ENCODE peak calls at places on chromosome X, in four cellular contexts. N is HepG2, C is HCT116, Z is WTC11. H is an unnamed sample.

GRCh38 chrX:120677017-120677652 is 47.3 kb upstream of the C1GALT1C1 start:
- DNase-seq in N (no peak), C (no peak), Z (no peak), H (no peak)

GRCh38 chrX:154732421-154733071 is 18.3 kb downstream of the GAB3 start:
- DNase-seq in N (no peak), C (no peak), Z (no peak), H (no peak)

GRCh38 chrX:146602246-146602645 is 207.3 kb upstream of the CXorf51B start:
- DNase-seq in N (no peak), C (no peak), Z (no peak), H (no peak)

GRCh38 chrX:55874807-55875206 is 157.3 kb downstream of the RRAGB start:
- DNase-seq in N (no peak), C (no peak), Z (no peak), H (no peak)

GRCh38 chrX:9835585-9836210 is 49.5 kb downstream of the SHROOM2 start:
- DNase-seq in N (no peak), C (no peak), Z (no peak), H (no peak)

GRCh38 chrX:76407795-76408194 is 19.7 kb upstream of the MAGEE1 start:
- DNase-seq in N (no peak), C (no peak), Z (no peak), H (no peak)

GRCh38 chrX:19670321-19670750 is 155.0 kb upstream of the MAP3K15 start:
- DNase-seq in N (peak), C (no peak), Z (no peak), H (no peak)

GRCh38 chrX:41180194-41180902 is 95.1 kb downstream of the USP9X start:
- DNase-seq in N (peak), C (peak), Z (peak), H (peak)

GRCh38 chrX:50893466-50893865 is 17.1 kb upstream of the BMP15 start:
- DNase-seq in N (no peak), C (no peak), Z (no peak), H (no peak)

GRCh38 chrX:53723381-53723780 is 36.9 kb upstream of the HUWE1 start:
- DNase-seq in N (no peak), C (no peak), Z (no peak), H (no peak)

DNA sequence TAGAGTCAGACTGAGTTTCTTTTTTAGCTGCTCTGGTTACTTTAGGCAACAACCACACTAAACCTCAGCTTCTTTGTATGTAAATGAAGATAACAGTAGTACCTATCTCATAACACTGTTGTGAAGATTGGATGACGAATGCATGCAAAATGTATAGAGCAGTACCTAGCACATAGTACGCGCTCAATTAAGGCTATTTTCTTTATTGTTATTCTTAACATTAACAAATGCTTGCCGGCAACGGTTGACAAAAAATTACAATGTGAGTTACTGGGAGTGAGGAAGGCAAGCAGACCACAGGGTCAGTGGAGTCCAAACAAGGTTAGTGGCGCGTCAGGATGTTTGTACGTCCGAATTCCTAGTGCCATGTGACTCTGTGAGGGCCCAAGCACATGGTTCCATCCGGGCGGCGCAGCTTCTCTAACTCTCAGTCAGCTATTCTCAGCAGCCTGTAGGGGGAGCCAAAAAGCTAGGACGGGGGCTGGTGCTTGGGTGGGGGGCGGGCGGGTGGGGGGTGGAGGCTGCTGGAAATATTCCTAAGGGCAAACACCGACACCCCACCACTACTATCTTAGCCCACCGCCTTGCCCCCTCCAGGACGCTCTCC is 795 bp upstream of the NALF2 start:
- DNase-seq in N (peak), C (peak), Z (no peak), H (peak)
- TF ChIP-seq SP1 in N (no peak), C (no peak), Z (no peak), H (no peak)

DNA sequence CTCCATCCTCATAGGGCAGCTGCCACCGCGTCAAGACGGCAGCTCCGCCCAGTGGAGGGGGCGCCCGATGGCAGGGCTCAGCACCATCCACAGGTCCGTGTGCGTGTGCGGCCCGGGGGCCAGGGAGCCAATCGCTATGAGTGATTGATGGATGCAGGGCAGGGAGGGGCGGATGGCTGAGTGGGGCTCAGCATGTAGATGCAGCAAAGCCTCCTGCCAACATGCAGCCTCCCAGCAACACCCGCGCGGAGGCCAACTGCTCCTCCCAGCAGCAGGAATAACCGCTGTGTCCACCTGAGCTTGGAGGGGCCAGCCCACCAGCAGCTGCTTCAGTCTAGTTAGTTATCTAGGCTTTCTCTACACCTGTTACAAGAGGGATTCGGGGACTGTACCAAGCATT is 77.4 kb downstream of the MTMR1 start:
- DNase-seq in N (no peak), C (no peak), Z (no peak), H (no peak)
- TF ChIP-seq SP1 in N (no peak), C (no peak), Z (no peak), H (no peak)

GRCh38 chrX:7059214-7059838 is 88.2 kb upstream of the STS start:
- DNase-seq in N (no peak), C (no peak), Z (no peak), H (no peak)

GRCh38 chrX:7060444-7060843 is 87.1 kb upstream of the STS start:
- DNase-seq in N (no peak), C (no peak), Z (no peak), H (no peak)

GRCh38 chrX:7062276-7062675 is 85.2 kb upstream of the STS start:
- DNase-seq in N (no peak), C (no peak), Z (no peak), H (no peak)

GRCh38 chrX:7062912-7063311 is 84.6 kb upstream of the STS start:
- DNase-seq in N (no peak), C (no peak), Z (no peak), H (no peak)

GRCh38 chrX:7061429-7061828 is 86.1 kb upstream of the STS start:
- DNase-seq in N (no peak), C (no peak), Z (no peak), H (no peak)
- TF ChIP-seq SP1 in N (no peak), C (no peak), Z (no peak), H (no peak)

DNA sequence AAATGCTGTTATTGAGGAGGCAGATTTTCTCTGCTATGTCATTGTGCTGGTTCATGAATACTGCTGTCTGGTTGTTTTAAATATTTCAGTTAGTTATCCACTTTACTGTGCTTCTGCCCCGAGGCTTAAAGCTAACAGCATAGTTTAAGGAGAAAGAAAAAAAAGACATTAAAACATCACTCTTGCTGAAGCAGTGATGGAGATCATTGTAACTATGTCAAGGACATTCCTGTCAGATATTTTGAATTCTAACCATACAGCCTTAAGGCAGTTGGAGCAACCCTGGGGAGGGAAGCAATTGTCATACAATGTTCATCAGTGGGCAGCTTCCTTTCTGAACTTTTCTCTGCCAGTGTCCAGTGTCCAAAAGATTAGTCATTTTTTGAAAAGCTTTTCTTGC is 199.0 kb upstream of the DDX53 start:
- DNase-seq in N (no peak), C (no peak), Z (no peak), H (no peak)
- TF ChIP-seq SP1 in N (no peak), C (no peak), Z (no peak), H (no peak)

DNA sequence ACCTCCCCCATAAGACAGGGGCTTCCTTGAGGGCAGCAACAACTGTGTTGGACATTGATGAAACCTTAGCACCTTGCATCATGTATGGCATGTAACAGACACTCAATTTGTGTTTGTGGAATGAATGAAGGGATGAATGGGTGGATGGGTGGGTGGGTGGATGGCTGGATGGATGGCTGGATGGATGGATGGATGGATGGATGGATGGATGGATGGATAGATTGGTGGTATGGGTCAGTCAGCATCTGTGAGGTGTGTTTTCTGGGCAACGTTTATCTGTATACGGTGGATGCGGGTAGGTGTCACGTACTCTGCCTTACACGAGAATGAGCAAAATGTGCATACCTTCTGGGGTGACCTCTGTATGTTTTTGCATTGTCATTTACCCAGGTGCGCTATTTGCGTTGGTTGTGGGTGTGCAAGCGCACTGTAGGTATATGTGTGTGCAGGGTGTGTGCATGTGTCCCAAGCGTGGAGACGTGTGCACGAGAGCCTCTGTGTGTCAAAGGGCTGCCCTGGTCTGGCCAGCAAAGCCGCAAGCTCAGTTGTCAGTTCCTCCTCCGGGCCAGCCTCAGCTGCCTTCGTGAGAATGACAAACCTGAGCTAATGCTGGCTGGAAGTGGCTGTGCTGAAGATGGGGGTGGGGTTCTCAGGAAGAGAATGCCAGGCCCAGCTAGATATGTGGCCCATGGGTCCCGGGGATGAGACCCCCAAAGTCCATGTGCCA is 26.5 kb downstream of the ELF4 start:
- DNase-seq in N (no peak), C (no peak), Z (no peak), H (no peak)
- TF ChIP-seq SP1 in N (no peak), C (no peak), Z (no peak), H (no peak)

GRCh38 chrX:12702509-12703091 is 88.6 kb upstream of the PRPS2 start:
- DNase-seq in N (peak), C (peak), Z (peak), H (peak)

GRCh38 chrX:12700745-12701144 is 90.5 kb upstream of the PRPS2 start:
- DNase-seq in N (no peak), C (no peak), Z (no peak), H (no peak)

GRCh38 chrX:12704706-12705105 is 86.5 kb upstream of the PRPS2 start:
- DNase-seq in N (no peak), C (no peak), Z (no peak), H (no peak)

GRCh38 chrX:12701625-12702024 is 89.6 kb upstream of the PRPS2 start:
- DNase-seq in N (peak), C (peak), Z (peak), H (peak)
- TF ChIP-seq SP1 in N (no peak), C (no peak), Z (no peak), H (no peak)

GRCh38 chrX:109848451-109849050 is 115.5 kb upstream of the ACSL4 start:
- DNase-seq in N (peak), C (no peak), Z (no peak), H (no peak)
- TF ChIP-seq SP1 in N (no peak), C (no peak), Z (no peak), H (no peak)

DNA sequence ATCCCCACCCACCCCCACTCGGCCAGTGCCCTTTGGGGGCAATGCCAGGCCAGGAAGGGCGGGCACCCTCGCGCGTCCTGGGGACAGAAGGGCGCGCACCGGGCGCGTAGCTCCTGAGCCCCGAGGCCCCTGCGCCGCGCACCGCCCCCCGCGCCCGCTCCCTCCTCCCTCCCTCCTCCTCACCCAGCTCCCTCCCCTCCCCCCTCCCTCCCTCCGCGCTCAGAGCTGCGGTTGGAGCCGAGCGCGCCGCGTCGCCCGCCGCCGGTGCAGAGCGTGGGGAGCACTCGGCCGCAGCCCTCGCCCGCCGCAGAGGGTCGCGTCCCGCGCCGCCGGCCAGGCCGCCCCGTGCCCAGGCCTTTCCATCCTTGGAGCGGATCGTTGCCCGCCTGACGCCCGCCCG is at the start of gene ATP2B3:
- DNase-seq in N (no peak), C (no peak), Z (no peak), H (no peak)
- TF ChIP-seq SP1 in N (no peak), C (no peak), Z (no peak), H (no peak)

GRCh38 chrX:101257448-101258259 is 33.5 kb downstream of the TAF7L start:
- DNase-seq in N (peak), C (no peak), Z (no peak), H (no peak)
- TF ChIP-seq SP1 in N (no peak), C (no peak), Z (no peak), H (no peak)

H was measured in HEK293T.